ENCODE peak calls at places on chromosomes 5 and 9, in ten cellular contexts. V is fibroblast of mammary gland, H is esophagus squamous epithelium, G is ascending aorta, X is foreskin keratinocyte, S is AG04449, L is Calu3, O is GM13976, Y is SK-N-SH, W is heart left ventricle. P is an unnamed sample.

GRCh38 chr9:137397675-137398423 is 25.1 kb downstream of the EXD3 start:
- DNase-seq in V (no peak), H (no peak), G (no peak), X (no peak), S (no peak), L (no peak), O (no peak), Y (no peak), W (peak), P (no peak)

GRCh38 chr5:138230261-138230660 is 17.1 kb upstream of the CDC23 start:
- DNase-seq in V (peak), H (no peak), G (no peak), X (no peak), S (no peak), L (no peak), O (no peak), Y (peak), W (peak), P (no peak)

GRCh38 chr9:132914924-132915323 is 29.5 kb downstream of the TSC1 start:
- DNase-seq in V (no peak), H (no peak), G (no peak), X (no peak), S (no peak), L (no peak), O (no peak), Y (no peak), W (no peak), P (no peak)

GRCh38 chr5:157827429-157827828 is 31.5 kb downstream of the CLINT1 start:
- DNase-seq in V (peak), H (no peak), G (no peak), X (no peak), S (no peak), L (no peak), O (no peak), Y (no peak), W (no peak), P (no peak)

GRCh38 chr9:82144803-82145202 is 156.2 kb downstream of the SPATA31D1 start:
- DNase-seq in V (no peak), H (no peak), G (no peak), X (no peak), S (no peak), L (no peak), O (no peak), Y (no peak), W (no peak), P (no peak)

GRCh38 chr9:137682431-137682991 is 63.7 kb downstream of the EHMT1 start:
- DNase-seq in V (no peak), H (no peak), G (no peak), X (no peak), S (no peak), L (no peak), O (peak), Y (no peak), W (no peak), P (peak)

GRCh38 chr9:95383198-95383673 is 65.7 kb upstream of the FANCC start:
- DNase-seq in V (peak), H (no peak), G (no peak), X (peak), S (peak), L (no peak), O (no peak), Y (no peak), W (no peak), P (no peak)

GRCh38 chr5:67620386-67621039 is 423.9 kb upstream of the CD180 start:
- DNase-seq in V (no peak), H (no peak), G (no peak), X (peak), S (no peak), L (no peak), O (no peak), Y (no peak), W (no peak), P (no peak)

GRCh38 chr5:80216753-80217596 is 38.9 kb downstream of the SERINC5 start:
- DNase-seq in V (no peak), H (no peak), G (peak), X (no peak), S (no peak), L (no peak), O (no peak), Y (no peak), W (peak), P (no peak)

GRCh38 chr5:151037561-151038291 is 17.3 kb downstream of the GPX3 start:
- DNase-seq in V (peak), H (no peak), G (no peak), X (no peak), S (no peak), L (no peak), O (no peak), Y (no peak), W (peak), P (no peak)

GRCh38 chr5:19886123-19886921 is 101.7 kb downstream of the CDH18 start:
- DNase-seq in V (peak), H (no peak), G (no peak), X (peak), S (peak), L (no peak), O (no peak), Y (no peak), W (no peak), P (no peak)

GRCh38 chr5:108747111-108748009 is at the start of gene FER:
- DNase-seq in V (peak), H (no peak), G (peak), X (peak), S (no peak), L (peak), O (peak), Y (no peak), W (no peak), P (peak)
- TF ChIP-seq CTCF in V (no peak), H (no peak), G (no peak), X (no peak), S (no peak), L (no peak), O (no peak), Y (no peak), W (no peak), P (no peak)

GRCh38 chr9:7592321-7593319 is 207.0 kb downstream of the DMAC1 start:
- DNase-seq in V (no peak), H (no peak), G (no peak), X (no peak), S (no peak), L (no peak), O (no peak), Y (peak), W (no peak), P (no peak)
- TF ChIP-seq CTCF in V (no peak), H (no peak), G (no peak), X (no peak), S (no peak), L (no peak), O (no peak), Y (no peak), W (no peak), P (peak)

GRCh38 chr5:126096442-126096841 is 326.8 kb upstream of the GRAMD2B start:
- DNase-seq in V (no peak), H (no peak), G (no peak), X (no peak), S (no peak), L (no peak), O (no peak), Y (no peak), W (no peak), P (no peak)
- TF ChIP-seq CTCF in V (no peak), H (no peak), G (no peak), X (no peak), S (no peak), L (no peak), O (no peak), Y (no peak), W (no peak), P (no peak)

GRCh38 chr9:113886933-113887332 is 10.8 kb downstream of the ZNF618 start:
- DNase-seq in V (no peak), H (no peak), G (no peak), X (no peak), S (no peak), L (no peak), O (no peak), Y (no peak), W (no peak), P (no peak)

GRCh38 chr9:113886471-113886870 is 10.4 kb downstream of the ZNF618 start:
- DNase-seq in V (no peak), H (no peak), G (no peak), X (no peak), S (no peak), L (no peak), O (no peak), Y (no peak), W (no peak), P (no peak)

GRCh38 chr9:113888976-113889375 is 12.9 kb downstream of the ZNF618 start:
- DNase-seq in V (no peak), H (no peak), G (no peak), X (no peak), S (no peak), L (no peak), O (no peak), Y (no peak), W (no peak), P (no peak)

GRCh38 chr9:113887436-113887835 is 11.3 kb downstream of the ZNF618 start:
- DNase-seq in V (no peak), H (no peak), G (no peak), X (no peak), S (no peak), L (no peak), O (no peak), Y (no peak), W (no peak), P (no peak)

DNA sequence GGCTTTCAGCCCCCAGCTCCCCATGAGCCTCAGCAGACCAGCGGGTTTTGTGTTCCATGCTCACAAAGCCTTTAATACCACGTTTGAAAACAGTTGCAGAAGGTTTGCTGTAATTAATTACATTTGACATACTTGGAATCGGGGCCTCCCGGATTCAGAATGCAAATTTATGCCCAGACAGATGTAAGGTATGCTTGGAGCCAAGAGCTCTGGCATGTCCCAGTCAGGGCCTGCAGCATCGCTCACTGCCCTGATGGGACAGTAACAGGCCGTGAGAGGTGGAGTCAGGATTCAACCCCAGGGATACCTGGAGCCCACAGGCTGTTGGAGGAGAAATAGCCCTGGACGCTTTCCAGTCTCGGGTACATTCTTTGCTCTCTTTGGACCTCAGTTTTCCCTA is 12.3 kb downstream of the ZNF618 start:
- DNase-seq in V (no peak), H (no peak), G (no peak), X (no peak), S (no peak), L (no peak), O (no peak), Y (no peak), W (no peak), P (no peak)
- TF ChIP-seq CTCF in V (no peak), H (no peak), G (no peak), X (no peak), S (no peak), L (no peak), O (no peak), Y (no peak), W (no peak), P (no peak)

GRCh38 chr5:54090495-54091084 is 219.8 kb downstream of the ARL15 start:
- DNase-seq in V (peak), H (no peak), G (no peak), X (peak), S (peak), L (no peak), O (no peak), Y (no peak), W (no peak), P (no peak)
- TF ChIP-seq CTCF in V (peak), H (no peak), G (no peak), X (peak), S (peak), L (no peak), O (no peak), Y (peak), W (no peak), P (no peak)

P was measured in OCI-LY7.